ENCODE peak calls at places on chromosomes 7 and 10, in four cellular contexts. W, K, D and F are unnamed samples.

GRCh38 chr7:77877800-77878199 is 79.2 kb downstream of the PHTF2 start:
- DNase-seq in W (no peak), D (peak), K (no peak), F (no peak)

GRCh38 chr7:75995996-75996395 is 1.6 kb upstream of the TMEM120A start:
- DNase-seq in K (no peak), D (no peak), W (no peak), F (no peak)

GRCh38 chr10:77160679-77161078 is 476.9 kb downstream of the KCNMA1 start:
- DNase-seq in W (peak), D (peak), K (no peak), F (peak)

GRCh38 chr10:103276941-103277712 is at the start of gene INA:
- DNase-seq in W (no peak), K (peak), D (no peak), F (peak)

GRCh38 chr7:96949766-96950165 is 55.6 kb upstream of the DLX6 start:
- DNase-seq in K (no peak), D (peak), W (no peak), F (peak)

GRCh38 chr10:71590786-71591350 is 128.7 kb downstream of the C10orf105 start:
- DNase-seq in W (no peak), D (no peak), K (no peak), F (no peak)

GRCh38 chr10:94858022-94858421 is 80.4 kb upstream of the CYP2C9 start:
- DNase-seq in D (no peak), W (no peak), K (no peak), F (no peak)

GRCh38 chr7:155593455-155594162 is 47.2 kb upstream of the CNPY1 start:
- DNase-seq in W (no peak), K (no peak), D (no peak), F (no peak)

GRCh38 chr7:126495001-126495400 is 757.7 kb downstream of the GRM8 start:
- DNase-seq in K (no peak), D (no peak), W (no peak), F (no peak)

GRCh38 chr10:87712913-87713616 is 53.4 kb downstream of the PAPSS2 start:
- DNase-seq in D (no peak), K (no peak), W (no peak), F (no peak)

GRCh38 chr7:2723138-2723850 is 35.3 kb downstream of the AMZ1 start:
- DNase-seq in K (no peak), W (no peak), D (no peak), F (no peak)

GRCh38 chr7:6258440-6259182 is 13.8 kb downstream of the CYTH3 start:
- DNase-seq in D (peak), K (no peak), W (no peak), F (peak)

GRCh38 chr7:44268671-44269070 is 56.7 kb downstream of the CAMK2B start:
- DNase-seq in D (no peak), K (no peak), W (no peak), F (no peak)

GRCh38 chr7:36613214-36613613 is 111.1 kb downstream of the AOAH start:
- DNase-seq in K (no peak), D (no peak), W (no peak), F (no peak)

GRCh38 chr10:20115929-20116328 is 299.7 kb downstream of the PLXDC2 start:
- DNase-seq in K (no peak), D (no peak), W (no peak), F (no peak)

GRCh38 chr10:97213431-97213830 is 27.7 kb upstream of the SLIT1 start:
- DNase-seq in K (no peak), W (no peak), D (no peak), F (no peak)